ENCODE peak calls at places on chromosomes 4 and X, in nine cellular contexts. One of them, this sample, is unnamed.

GRCh38 chr4:74123065-74123728 is 24.2 kb upstream of the CXCL2 start:
- DNase-seq in NCI-H1436: peak
- DNase-seq in RPMI8226: no peak
- DNase-seq in sciatic nerve: no peak
- DNase-seq in astrocyte of the hippocampus: no peak
- DNase-seq in ACHN: no peak
- DNase-seq in stimulated activated CD4-positive, alpha-beta T cell treated with anti-CD3 and anti-CD28 coated beads, TNF-alpha, amount 100 ng/mL, for 4 hours: no peak
- DNase-seq in AG09309: peak
- DNase-seq in BJ: no peak
- DNase-seq in this sample: peak

GRCh38 chrX:88613338-88613737 is 133.7 kb upstream of the CPXCR1 start:
- DNase-seq in NCI-H1436: no peak
- DNase-seq in RPMI8226: no peak
- DNase-seq in sciatic nerve: no peak
- DNase-seq in astrocyte of the hippocampus: peak
- DNase-seq in ACHN: peak
- DNase-seq in stimulated activated CD4-positive, alpha-beta T cell treated with anti-CD3 and anti-CD28 coated beads, TNF-alpha, amount 100 ng/mL, for 4 hours: no peak
- DNase-seq in AG09309: no peak
- DNase-seq in BJ: no peak
- DNase-seq in this sample: no peak

GRCh38 chrX:6071755-6072154 is 156.9 kb downstream of the NLGN4X start:
- DNase-seq in NCI-H1436: no peak
- DNase-seq in RPMI8226: no peak
- DNase-seq in sciatic nerve: no peak
- DNase-seq in astrocyte of the hippocampus: no peak
- DNase-seq in ACHN: no peak
- DNase-seq in stimulated activated CD4-positive, alpha-beta T cell treated with anti-CD3 and anti-CD28 coated beads, TNF-alpha, amount 100 ng/mL, for 4 hours: no peak
- DNase-seq in AG09309: no peak
- DNase-seq in BJ: no peak
- DNase-seq in this sample: no peak

GRCh38 chr4:184861047-184861446 is 35.3 kb upstream of the ACSL1 start:
- DNase-seq in NCI-H1436: no peak
- DNase-seq in RPMI8226: no peak
- DNase-seq in sciatic nerve: no peak
- DNase-seq in astrocyte of the hippocampus: no peak
- DNase-seq in ACHN: no peak
- DNase-seq in stimulated activated CD4-positive, alpha-beta T cell treated with anti-CD3 and anti-CD28 coated beads, TNF-alpha, amount 100 ng/mL, for 4 hours: no peak
- DNase-seq in AG09309: no peak
- DNase-seq in BJ: no peak
- DNase-seq in this sample: no peak

GRCh38 chr4:38210396-38211114 is 250.4 kb downstream of the PTTG2 start:
- DNase-seq in NCI-H1436: no peak
- DNase-seq in RPMI8226: no peak
- DNase-seq in sciatic nerve: no peak
- DNase-seq in astrocyte of the hippocampus: peak
- DNase-seq in ACHN: no peak
- DNase-seq in stimulated activated CD4-positive, alpha-beta T cell treated with anti-CD3 and anti-CD28 coated beads, TNF-alpha, amount 100 ng/mL, for 4 hours: no peak
- DNase-seq in AG09309: no peak
- DNase-seq in BJ: no peak
- DNase-seq in this sample: no peak

GRCh38 chrX:110437686-110438085 is 79.0 kb downstream of the RTL9 start:
- DNase-seq in NCI-H1436: no peak
- DNase-seq in RPMI8226: no peak
- DNase-seq in sciatic nerve: no peak
- DNase-seq in astrocyte of the hippocampus: no peak
- DNase-seq in ACHN: no peak
- DNase-seq in stimulated activated CD4-positive, alpha-beta T cell treated with anti-CD3 and anti-CD28 coated beads, TNF-alpha, amount 100 ng/mL, for 4 hours: no peak
- DNase-seq in AG09309: no peak
- DNase-seq in BJ: no peak
- DNase-seq in this sample: no peak

GRCh38 chr4:41257257-41257900 is 651 bp downstream of the UCHL1 start:
- DNase-seq in NCI-H1436: peak
- DNase-seq in RPMI8226: peak
- DNase-seq in sciatic nerve: peak
- DNase-seq in astrocyte of the hippocampus: peak
- DNase-seq in ACHN: no peak
- DNase-seq in stimulated activated CD4-positive, alpha-beta T cell treated with anti-CD3 and anti-CD28 coated beads, TNF-alpha, amount 100 ng/mL, for 4 hours: peak
- DNase-seq in AG09309: no peak
- DNase-seq in BJ: no peak
- DNase-seq in this sample: peak

GRCh38 chrX:10685923-10686595 is 65.7 kb upstream of the MID1 start:
- DNase-seq in NCI-H1436: no peak
- DNase-seq in RPMI8226: no peak
- DNase-seq in sciatic nerve: no peak
- DNase-seq in astrocyte of the hippocampus: no peak
- DNase-seq in ACHN: no peak
- DNase-seq in stimulated activated CD4-positive, alpha-beta T cell treated with anti-CD3 and anti-CD28 coated beads, TNF-alpha, amount 100 ng/mL, for 4 hours: no peak
- DNase-seq in AG09309: no peak
- DNase-seq in BJ: no peak
- DNase-seq in this sample: no peak

GRCh38 chr4:20444599-20445337 is 193.1 kb downstream of the SLIT2 start:
- DNase-seq in NCI-H1436: no peak
- DNase-seq in RPMI8226: no peak
- DNase-seq in sciatic nerve: no peak
- DNase-seq in astrocyte of the hippocampus: no peak
- DNase-seq in ACHN: no peak
- DNase-seq in stimulated activated CD4-positive, alpha-beta T cell treated with anti-CD3 and anti-CD28 coated beads, TNF-alpha, amount 100 ng/mL, for 4 hours: no peak
- DNase-seq in AG09309: no peak
- DNase-seq in BJ: no peak
- DNase-seq in this sample: no peak

This sample was measured in COR-L47.